ENCODE peak calls at places on chromosomes 13 and 19, in eight cellular contexts. Q is OCI-LY7, B is GM23338, D is SK-N-SH, J is PC-3, I is neural progenitor cell, E is MM.1S, C is HCT116. R is an unnamed sample.

GRCh38 chr19:40807147-40808020 is 8.4 kb downstream of the EGLN2 start:
- DNase-seq in Q (peak; percentile 48), B (peak; percentile 85), D (no peak), C (no peak), J (peak; percentile 49), E (no peak), I (peak; percentile 51), R (peak; percentile 24)

GRCh38 chr13:26964278-26965057 is 203.9 kb upstream of the GPR12 start:
- DNase-seq in Q (peak; percentile 10), D (no peak), I (no peak), B (peak; percentile 26), C (no peak), J (no peak), E (no peak), R (peak; percentile 14)

GRCh38 chr19:33055718-33056117 is 9.0 kb downstream of the RHPN2 start:
- DNase-seq in Q (no peak), J (peak; percentile 49), C (no peak), B (no peak), E (no peak), D (no peak), I (peak; percentile 59), R (peak; percentile 69)

GRCh38 chr13:31725841-31726240 is 13.5 kb upstream of the RXFP2 start:
- DNase-seq in E (no peak), J (peak; percentile 15), I (no peak), C (no peak), D (no peak), B (no peak), Q (no peak), R (no peak)

GRCh38 chr19:15303105-15303780 is 29.1 kb downstream of the BRD4 start:
- DNase-seq in D (no peak), J (peak; percentile 45), I (no peak), Q (no peak), E (no peak), C (no peak), B (no peak), R (peak; percentile 58)

GRCh38 chr13:72186730-72187422 is 319.9 kb upstream of the DACH1 start:
- DNase-seq in E (no peak), Q (no peak), I (no peak), B (no peak), D (no peak), J (peak; percentile 67), C (no peak), R (no peak)

GRCh38 chr13:33140161-33140560 is 123.9 kb downstream of the KL start:
- DNase-seq in C (no peak), I (no peak), Q (no peak), D (peak; percentile 71), B (no peak), E (no peak), J (no peak), R (no peak)

GRCh38 chr13:48126944-48127814 is 32.3 kb upstream of the MED4 start:
- DNase-seq in B (peak; percentile 88), Q (peak; percentile 72), D (peak; percentile 67), E (peak; percentile 47), J (peak; percentile 66), I (peak; percentile 71), C (peak; percentile 59), R (peak; percentile 77)

GRCh38 chr19:17626456-17626855 is 61.7 kb downstream of the UNC13A start:
- DNase-seq in B (no peak), D (no peak), E (no peak), C (no peak), I (no peak), J (no peak), Q (no peak), R (no peak)

GRCh38 chr13:43057653-43058317 is 34.4 kb downstream of the DNAJC15 start:
- DNase-seq in J (no peak), I (peak; percentile 35), C (peak; percentile 68), Q (peak; percentile 23), B (peak; percentile 27), E (no peak), D (no peak), R (no peak)

GRCh38 chr13:113645329-113645728 is 12.7 kb downstream of the ATP4B start:
- DNase-seq in E (no peak), D (no peak), I (no peak), J (no peak), B (no peak), C (no peak), Q (no peak), R (no peak)

GRCh38 chr13:48731957-48732569 is 78.3 kb downstream of the CYSLTR2 start:
- DNase-seq in I (peak; percentile 73), C (peak; percentile 28), B (peak; percentile 82), J (peak; percentile 36), E (peak; percentile 30), D (peak; percentile 44), Q (peak; percentile 33), R (peak; percentile 49)

DNA sequence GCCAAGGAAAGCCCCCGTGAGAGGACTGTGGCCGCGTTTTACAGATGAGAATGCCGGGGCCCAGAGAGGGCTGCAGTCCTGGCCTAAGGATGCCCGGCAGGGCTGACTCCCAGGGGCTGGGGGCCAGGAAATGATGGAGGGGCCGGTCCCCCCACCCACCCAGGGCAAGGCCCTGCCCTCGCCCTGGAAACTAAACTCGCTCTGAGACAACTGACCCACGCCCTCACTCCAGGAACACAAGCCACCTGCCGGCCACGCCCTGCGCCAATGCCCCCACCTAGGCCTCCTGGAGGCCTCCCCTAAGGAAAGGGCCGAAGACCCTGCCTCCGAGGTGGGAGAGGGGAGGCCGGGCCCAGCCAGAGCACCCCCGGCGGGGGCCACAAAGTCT is 7.2 kb downstream of the ZBTB7A start:
- DNase-seq in J (no peak), I (no peak), B (no peak), Q (no peak), D (no peak), C (no peak), E (no peak), R (peak; percentile 67)
- H3K4me3 ChIP-seq in J (no peak overlapping the region), I (no peak overlapping the region), B (no peak overlapping the region), Q (peak overlapping the region; percentile 98), D (no peak overlapping the region), C (peak overlapping the region; percentile 50), E (no peak overlapping the region), R (peak overlapping the region; percentile 82)

DNA sequence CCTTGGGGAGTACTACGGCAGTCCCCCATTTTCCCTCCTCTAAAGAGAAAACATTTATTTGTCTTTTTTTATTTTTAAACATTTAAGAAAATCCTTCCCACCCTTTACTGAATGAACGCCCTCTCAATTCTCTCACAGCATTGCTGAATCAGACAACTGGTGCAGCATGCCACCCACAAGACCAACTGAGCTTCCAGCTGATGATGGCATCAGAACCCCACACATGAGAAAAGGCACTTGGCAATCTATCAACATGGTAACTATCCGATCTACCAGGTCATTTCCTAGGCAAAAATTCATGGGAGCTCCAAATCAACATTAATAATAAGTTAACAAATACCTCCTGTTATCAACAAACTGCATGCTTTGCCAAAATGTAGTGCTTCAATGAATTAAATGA is 43.2 kb downstream of the LHFPL6 start:
- DNase-seq in E (no peak), D (no peak), I (no peak), Q (no peak), C (no peak), B (no peak), J (no peak), R (no peak)
- TF ChIP-seq EZH2phosphoT487 in E (no peak), D (no peak), I (no peak), Q (no peak), C (no peak), B (no peak), J (no peak), R (no peak)

DNA sequence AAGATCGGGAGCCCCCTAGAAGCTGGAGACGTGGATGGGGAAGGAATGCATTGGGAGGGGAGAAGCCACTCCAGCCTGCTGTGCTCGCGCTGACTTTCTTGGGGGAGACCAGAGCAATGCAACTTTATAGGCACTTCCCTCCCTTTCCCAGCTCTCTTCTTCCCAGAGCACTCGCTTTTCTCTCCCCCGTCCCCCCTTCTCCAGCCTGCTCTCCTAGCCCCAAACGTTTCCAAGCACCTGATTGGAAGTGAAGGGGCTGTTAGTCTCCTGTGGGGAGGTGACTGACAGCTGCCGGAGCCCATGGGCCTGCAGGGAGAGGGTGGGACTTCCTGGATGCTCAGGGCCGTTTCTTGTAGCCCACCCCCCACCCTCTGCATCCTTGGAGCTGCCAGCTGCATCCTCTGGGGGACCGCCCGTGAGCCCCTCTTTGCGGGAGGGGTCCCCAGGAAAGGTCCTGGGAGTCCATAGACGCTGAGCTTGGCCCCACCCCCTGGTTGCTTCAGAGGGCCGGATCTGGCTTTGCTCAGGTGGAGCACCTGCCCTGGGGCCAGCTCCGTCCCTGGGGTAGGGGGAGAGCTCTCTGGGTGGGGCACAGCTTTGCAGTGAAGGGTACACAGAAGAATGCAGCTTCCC is 2.5 kb downstream of the HDGFL2 start:
- DNase-seq in D (peak; percentile 95), I (peak; percentile 93), C (no peak), B (peak; percentile 95), E (no peak), J (peak; percentile 12), Q (peak; percentile 72), R (peak; percentile 66)
- H3K4me3 ChIP-seq in D (peak overlapping the region; percentile 92), I (peak overlapping the region; percentile 100), C (no peak overlapping the region), B (peak overlapping the region; percentile 85), E (no peak overlapping the region), J (no peak overlapping the region), Q (peak overlapping the region; percentile 98), R (peak overlapping the region; percentile 94)

DNA sequence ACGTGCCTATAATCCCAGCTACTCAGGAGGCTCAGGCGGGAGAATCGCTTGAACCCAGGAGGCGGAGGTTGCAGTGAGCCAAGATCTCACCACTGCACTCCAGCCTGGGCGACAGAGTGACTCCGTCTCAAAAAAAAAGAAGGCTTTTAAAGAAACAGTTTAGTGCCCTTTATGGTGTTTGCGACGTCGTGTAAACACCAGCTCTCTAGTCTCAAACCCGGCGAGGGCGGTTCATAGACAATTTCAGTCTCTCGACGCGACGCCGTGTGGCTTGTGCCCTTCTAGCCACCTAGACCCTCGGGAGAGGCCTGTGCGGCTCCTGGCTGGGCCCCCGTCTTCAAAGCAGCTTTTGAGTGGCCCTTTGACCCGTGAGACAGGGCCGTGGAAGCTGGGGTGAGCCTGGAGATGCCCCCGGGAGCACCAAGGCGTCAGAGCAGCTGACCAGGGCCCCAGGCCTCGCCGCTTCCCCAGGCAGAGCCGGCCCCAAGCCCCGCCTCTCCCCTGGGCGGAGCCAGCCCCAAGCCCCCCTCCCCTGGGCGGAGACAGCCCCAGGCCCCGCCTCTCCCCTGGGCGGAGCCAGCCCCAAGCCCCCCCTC is 5.0 kb upstream of the MADCAM1 start:
- DNase-seq in E (no peak), C (no peak), Q (peak; percentile 58), I (no peak), B (peak; percentile 48), D (peak; percentile 58), J (peak; percentile 28), R (peak; percentile 37)
- TF ChIP-seq EZH2phosphoT487 in E (no peak), C (no peak), Q (no peak), I (no peak), B (no peak), D (no peak), J (no peak), R (no peak)

GRCh38 chr13:84208251-84208650 is 326.0 kb upstream of the SLITRK1 start:
- DNase-seq in C (no peak), Q (no peak), J (no peak), E (peak; percentile 10), I (no peak), B (no peak), D (no peak), R (no peak)
- H3K4me3 ChIP-seq in C (no peak overlapping the region), Q (no peak overlapping the region), J (no peak overlapping the region), E (no peak overlapping the region), I (no peak overlapping the region), B (no peak overlapping the region), D (no peak overlapping the region), R (no peak overlapping the region)